ENCODE peak calls at places on chromosomes 3 and 15, in six cellular contexts. Q is A549, W is pancreas, X is BE2C, K is PC-3, P is neural crest cell. H is an unnamed sample.

GRCh38 chr15:59292393-59292792 is 80.3 kb downstream of the MYO1E start:
- DNase-seq in X (no peak), P (peak), Q (no peak), K (peak), W (peak), H (no peak)

GRCh38 chr3:13044496-13045244 is 28.6 kb downstream of the IQSEC1 start:
- DNase-seq in W (no peak), Q (no peak), X (no peak), K (no peak), P (no peak), H (no peak)

GRCh38 chr3:12004741-12005513 is 739 bp downstream of the SYN2 start:
- DNase-seq in Q (no peak), K (no peak), P (no peak), W (no peak), X (peak), H (no peak)

GRCh38 chr3:148643389-148643840 is 54.3 kb upstream of the AGTR1 start:
- DNase-seq in K (no peak), W (no peak), Q (no peak), X (no peak), P (no peak), H (no peak)

GRCh38 chr3:35645189-35645588 is 5.9 kb downstream of the ARPP21 start:
- DNase-seq in W (no peak), X (no peak), Q (no peak), K (no peak), P (no peak), H (no peak)

GRCh38 chr15:77375133-77375532 is 44.8 kb downstream of the PEAK1 start:
- DNase-seq in Q (no peak), W (no peak), P (no peak), X (no peak), K (no peak), H (no peak)

GRCh38 chr15:63553388-63553791 is 43.8 kb upstream of the FBXL22 start:
- DNase-seq in X (no peak), Q (no peak), W (peak), P (no peak), K (peak), H (no peak)

GRCh38 chr3:183895296-183895695 is 10.6 kb upstream of the PARL start:
- DNase-seq in P (no peak), X (peak), K (peak), Q (peak), W (peak), H (peak)

GRCh38 chr3:21524113-21524512 is 226.9 kb downstream of the ZNF385D start:
- DNase-seq in Q (no peak), W (no peak), K (no peak), X (no peak), P (no peak), H (no peak)

GRCh38 chr3:181838940-181839914 is 127.5 kb downstream of the SOX2 start:
- DNase-seq in P (no peak), W (peak), Q (no peak), K (peak), X (no peak), H (no peak)

GRCh38 chr3:13479332-13479581 is 849 bp upstream of the HDAC11 start:
- DNase-seq in W (peak), Q (peak), X (no peak), P (no peak), K (peak), H (no peak)

GRCh38 chr15:40325188-40325587 is 1.7 kb downstream of the INAFM2 start:
- DNase-seq in X (no peak), K (no peak), W (no peak), P (no peak), Q (no peak), H (no peak)

GRCh38 chr3:18586076-18586475 is 160.9 kb upstream of the SATB1 start:
- DNase-seq in X (no peak), Q (no peak), P (no peak), K (peak), W (no peak), H (no peak)

GRCh38 chr15:65906396-65906795 is 37.1 kb downstream of the RAB11A start:
- DNase-seq in K (peak), P (no peak), X (no peak), W (no peak), Q (no peak), H (no peak)

GRCh38 chr15:26134152-26134551 is 271.0 kb upstream of the ATP10A start:
- DNase-seq in Q (no peak), W (no peak), P (no peak), X (no peak), K (no peak), H (no peak)

GRCh38 chr15:29103825-29104565 is 165.6 kb downstream of the NSMCE3 start:
- DNase-seq in W (peak), X (peak), Q (peak), K (peak), P (peak), H (peak)

DNA sequence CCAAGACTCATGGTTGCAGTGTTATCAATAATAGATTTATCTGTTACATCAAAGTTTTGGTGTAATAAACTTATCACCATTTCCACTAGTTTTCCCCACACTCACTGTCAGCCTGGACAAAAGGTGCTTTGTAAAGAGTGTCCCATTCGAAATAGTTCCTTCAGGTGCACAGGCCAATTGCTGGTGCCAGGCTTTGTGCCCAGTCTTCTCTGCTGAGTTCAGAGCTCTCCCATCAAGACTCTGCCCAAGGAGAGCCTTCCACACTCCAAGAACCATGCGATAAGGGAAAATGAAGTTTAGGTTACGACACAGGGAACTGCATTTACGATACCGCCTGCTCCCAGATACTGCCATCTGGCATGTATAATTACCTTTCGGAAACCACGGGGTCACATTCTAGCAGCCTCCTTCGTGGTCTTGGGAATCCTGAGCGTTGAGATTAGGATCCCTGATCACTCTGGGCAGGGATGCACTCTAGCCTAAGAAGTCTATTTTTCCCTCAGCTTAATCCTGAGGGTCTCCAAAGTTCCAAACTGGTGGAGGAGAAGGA is 379.5 kb downstream of the MECOM start:
- DNase-seq in K (no peak), Q (no peak), X (no peak), W (no peak), P (no peak), H (no peak)
- TF ChIP-seq CTCF in K (no peak), Q (no peak), X (no peak), W (no peak), P (no peak), H (no peak)

GRCh38 chr3:20039082-20039764 is 1.0 kb upstream of the KAT2B start:
- DNase-seq in P (no peak), X (no peak), K (peak), W (no peak), Q (no peak), H (peak)

GRCh38 chr3:20042331-20042730 is 2.1 kb downstream of the KAT2B start:
- DNase-seq in P (no peak), X (no peak), K (no peak), W (no peak), Q (no peak), H (no peak)

GRCh38 chr3:20039765-20040475 is at the start of gene KAT2B:
- DNase-seq in W (peak), X (peak), Q (peak), P (peak), K (peak), H (peak)

GRCh38 chr3:20041197-20041780 is 1.0 kb downstream of the KAT2B start:
- DNase-seq in W (peak), P (peak), X (peak), Q (peak), K (peak), H (peak)

DNA sequence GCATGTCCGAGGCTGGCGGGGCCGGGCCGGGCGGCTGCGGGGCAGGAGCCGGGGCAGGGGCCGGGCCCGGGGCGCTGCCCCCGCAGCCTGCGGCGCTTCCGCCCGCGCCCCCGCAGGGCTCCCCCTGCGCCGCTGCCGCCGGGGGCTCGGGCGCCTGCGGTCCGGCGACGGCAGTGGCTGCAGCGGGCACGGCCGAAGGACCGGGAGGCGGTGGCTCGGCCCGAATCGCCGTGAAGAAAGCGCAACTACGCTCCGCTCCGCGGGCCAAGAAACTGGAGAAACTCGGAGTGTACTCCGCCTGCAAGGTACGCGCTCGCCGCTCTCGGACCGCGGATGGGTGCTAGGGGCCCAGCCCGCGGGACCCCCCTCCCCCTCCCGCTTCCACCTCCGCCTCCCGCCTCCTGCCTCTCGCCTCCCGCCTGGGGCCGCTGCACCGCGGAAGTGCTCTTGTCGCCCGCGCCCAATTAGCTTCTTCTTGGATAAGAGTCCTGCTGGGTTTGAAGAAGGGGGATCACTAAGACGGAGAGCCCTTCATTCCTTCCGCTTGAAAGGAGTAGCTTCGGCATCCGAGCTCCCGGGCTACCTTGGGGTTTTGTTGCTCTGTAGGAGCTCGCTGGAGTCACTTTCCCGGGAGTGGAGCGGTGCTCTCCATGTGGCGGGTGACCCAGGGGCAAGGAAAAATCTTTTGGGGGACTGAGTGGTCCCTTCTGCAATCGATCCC is 390 bp downstream of the KAT2B start:
- DNase-seq in K (peak), W (peak), Q (peak), P (peak), X (peak), H (peak)
- TF ChIP-seq CTCF in K (peak), W (no peak), Q (peak), P (no peak), X (no peak), H (no peak)

DNA sequence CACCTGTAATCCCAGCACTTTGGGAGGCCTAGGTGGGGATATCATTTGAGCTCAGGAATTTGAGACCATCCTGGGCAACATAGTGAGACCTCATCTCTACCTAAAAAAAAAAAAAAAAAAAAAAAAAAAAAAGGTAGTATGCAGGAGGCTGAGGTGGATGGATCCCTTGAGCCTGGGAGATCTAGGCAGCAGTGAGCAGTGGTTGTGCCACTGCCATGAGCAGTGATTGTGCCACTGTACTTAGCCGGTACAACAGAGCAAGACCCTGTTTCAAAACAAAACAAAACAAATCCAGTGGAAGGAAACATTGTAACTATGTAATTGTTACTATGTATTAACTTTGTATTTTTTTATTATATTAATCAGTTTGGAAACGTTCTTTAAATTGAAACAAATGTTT is 5.9 kb downstream of the FEM1B start:
- DNase-seq in Q (no peak), W (no peak), X (no peak), P (no peak), K (no peak), H (no peak)
- TF ChIP-seq CTCF in Q (no peak), W (no peak), X (no peak), P (no peak), K (no peak), H (no peak)

GRCh38 chr3:73867524-73867923 is 242.8 kb upstream of the PDZRN3 start:
- DNase-seq in W (no peak), X (no peak), K (no peak), Q (no peak), P (no peak), H (no peak)

GRCh38 chr3:73863546-73864079 is 238.9 kb upstream of the PDZRN3 start:
- DNase-seq in Q (no peak), X (no peak), W (no peak), K (no peak), P (no peak), H (no peak)

GRCh38 chr3:73874596-73874995 is 249.9 kb upstream of the PDZRN3 start:
- DNase-seq in P (no peak), Q (no peak), X (no peak), W (no peak), K (no peak), H (no peak)

DNA sequence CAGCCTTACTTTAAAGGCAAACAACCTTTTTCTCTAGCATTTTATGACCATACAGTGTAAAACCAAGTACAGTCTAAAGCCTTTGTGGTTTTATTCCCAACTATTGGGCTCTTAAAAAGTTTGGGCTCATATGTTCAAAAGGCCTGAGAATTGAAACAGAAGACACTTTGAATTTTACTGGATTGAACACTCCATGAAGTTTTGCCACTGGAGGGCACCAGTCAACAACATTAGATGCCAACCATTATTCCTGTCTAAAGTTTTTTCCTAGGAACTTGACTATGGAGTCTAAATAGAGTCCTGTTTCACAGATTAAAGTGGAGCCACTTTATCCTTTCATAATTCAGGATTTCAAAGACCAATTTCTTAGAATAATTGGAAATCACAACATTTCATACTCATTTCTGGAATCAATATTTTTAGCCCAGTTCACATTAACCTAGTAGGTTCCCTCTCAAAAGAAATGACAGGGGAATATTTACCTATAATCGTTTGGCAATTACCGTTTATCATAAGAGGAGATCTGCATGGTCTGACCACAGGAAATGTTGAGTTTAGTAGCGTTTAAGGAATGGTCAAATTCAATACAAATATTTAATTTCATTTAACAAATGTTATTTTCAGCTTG is 244.1 kb upstream of the PDZRN3 start:
- DNase-seq in P (peak), W (peak), X (peak), Q (peak), K (peak), H (peak)
- TF ChIP-seq CTCF in P (peak), W (peak), X (peak), Q (peak), K (peak), H (peak)

GRCh38 chr15:89772933-89773583 is 3.1 kb upstream of the MESP2 start:
- DNase-seq in P (no peak), X (no peak), W (no peak), K (peak), Q (peak), H (no peak)
- TF ChIP-seq CTCF in P (peak), X (peak), W (no peak), K (peak), Q (no peak), H (peak)

H was measured in NB4.